ENCODE peak calls at places on chromosomes 12 and 14, in nine cellular contexts. S is lung; I is CD8-positive, alpha-beta T cell; T is thoracic aorta; M is lower lobe of right lung; Y is right lobe of liver; J is psoas muscle; H is H1; E is Peyer's patch. V is an unnamed sample. For H3K36me3, the result is how much of the 10 kb centered on the place peaks cover.

GRCh38 chr12:131466306-131466705 is 244.6 kb upstream of the SFSWAP start:
- DNase-seq in T (no peak), H (no peak), S (no peak), J (no peak), Y (no peak), M (no peak), E (no peak), I (no peak), V (no peak)

GRCh38 chr12:57890191-57891120 is 43.9 kb upstream of the CTDSP2 start:
- DNase-seq in Y (no peak), I (no peak), S (no peak), M (no peak), E (no peak), T (no peak), J (no peak), H (no peak), V (no peak)

GRCh38 chr12:30396576-30396975 is 299.1 kb downstream of the IPO8 start:
- DNase-seq in J (no peak), Y (no peak), M (no peak), H (no peak), S (no peak), E (no peak), I (no peak), T (no peak), V (no peak)

GRCh38 chr14:61812347-61813100 is 50.3 kb downstream of the SNAPC1 start:
- DNase-seq in I (no peak), Y (peak), H (peak), T (no peak), M (no peak), J (peak), E (no peak), S (no peak), V (no peak)

GRCh38 chr12:51415931-51416330 is 8.7 kb upstream of the SLC4A8 start:
- DNase-seq in T (no peak), Y (no peak), S (no peak), H (no peak), I (no peak), J (no peak), E (no peak), M (no peak), V (no peak)

GRCh38 chr14:26859483-26859882 is 261.6 kb upstream of the NOVA1 start:
- DNase-seq in J (no peak), M (no peak), T (no peak), I (no peak), E (no peak), S (no peak), Y (no peak), H (no peak), V (no peak)

GRCh38 chr14:64656986-64657385 is 47.2 kb upstream of the PLEKHG3 start:
- DNase-seq in Y (no peak), S (no peak), H (no peak), J (no peak), M (no peak), I (no peak), T (peak), E (no peak), V (no peak)

GRCh38 chr14:106872619-106873446 is 1346.5 kb downstream of the TMEM121 start:
- DNase-seq in I (peak), T (no peak), M (peak), Y (peak), H (peak), E (peak), S (peak), J (peak), V (peak)

GRCh38 chr12:54298904-54299303 is 1.9 kb downstream of the NFE2 start:
- DNase-seq in E (no peak), M (no peak), I (no peak), J (no peak), T (no peak), H (no peak), Y (no peak), S (no peak), V (no peak)

GRCh38 chr12:100267603-100268281 is 765 bp downstream of the SCYL2 start:
- DNase-seq in H (peak), J (no peak), E (peak), S (peak), I (no peak), M (no peak), T (no peak), Y (no peak), V (no peak)

GRCh38 chr12:41919526-41920305 is 225.0 kb downstream of the GXYLT1 start:
- DNase-seq in J (no peak), T (no peak), I (no peak), E (no peak), S (no peak), M (no peak), Y (no peak), H (no peak), V (no peak)

GRCh38 chr14:71202881-71203280 is 295.6 kb downstream of the PCNX1 start:
- DNase-seq in Y (no peak), S (no peak), M (no peak), H (no peak), I (no peak), J (no peak), T (no peak), E (no peak), V (no peak)

GRCh38 chr14:77290705-77291104 is 19.7 kb upstream of the NGB start:
- DNase-seq in J (no peak), S (no peak), Y (no peak), I (no peak), M (no peak), H (no peak), E (no peak), T (no peak), V (no peak)

GRCh38 chr14:57732886-57733285 is 133.0 kb downstream of the SLC35F4 start:
- DNase-seq in T (no peak), S (no peak), H (no peak), Y (no peak), J (no peak), M (no peak), I (no peak), E (no peak), V (no peak)

GRCh38 chr12:88419794-88420193 is 160.5 kb downstream of the KITLG start:
- DNase-seq in M (no peak), H (no peak), Y (no peak), E (no peak), I (no peak), J (no peak), T (no peak), S (no peak), V (no peak)

GRCh38 chr14:81562818-81563217 is 29.2 kb upstream of the SEL1L start:
- DNase-seq in H (no peak), E (no peak), M (no peak), I (no peak), J (no peak), Y (no peak), S (no peak), T (no peak), V (no peak)

GRCh38 chr14:98705826-98706225 is 566.2 kb downstream of the BCL11B start:
- DNase-seq in T (no peak), I (no peak), E (no peak), J (no peak), S (no peak), M (no peak), Y (no peak), H (no peak), V (no peak)

GRCh38 chr14:63045612-63046320 is 508 bp upstream of the KCNH5 start:
- DNase-seq in M (peak), T (no peak), H (peak), I (no peak), Y (no peak), S (no peak), J (peak), E (no peak), V (no peak)

GRCh38 chr14:23569443-23570151 is 2.0 kb upstream of the AP1G2 start:
- DNase-seq in E (no peak), Y (no peak), H (no peak), M (no peak), T (no peak), S (no peak), J (no peak), I (no peak), V (peak)

GRCh38 chr12:1131811-1132224 is 140.8 kb downstream of the ERC1 start:
- DNase-seq in H (no peak), S (no peak), M (no peak), J (no peak), T (no peak), Y (peak), E (no peak), I (no peak), V (no peak)

GRCh38 chr12:48694038-48694437 is 12.0 kb upstream of the KANSL2 start:
- DNase-seq in J (no peak), M (no peak), E (no peak), H (no peak), S (no peak), T (no peak), Y (no peak), I (no peak), V (no peak)

GRCh38 chr12:70627677-70628076 is 9.6 kb downstream of the PTPRB start:
- DNase-seq in J (no peak), H (no peak), I (no peak), E (no peak), T (no peak), Y (no peak), M (no peak), S (no peak), V (no peak)

GRCh38 chr14:76806446-76806845 is 6.2 kb downstream of the ANGEL1 start:
- DNase-seq in E (no peak), I (no peak), T (no peak), S (no peak), Y (no peak), J (no peak), H (no peak), M (no peak), V (no peak)

GRCh38 chr14:49617846-49618519 is 2.4 kb downstream of the RPL36AL start:
- DNase-seq in H (no peak), S (peak), Y (no peak), E (no peak), I (no peak), M (no peak), J (no peak), T (no peak), V (no peak)

GRCh38 chr12:67222302-67222701 is 46.9 kb upstream of the CAND1 start:
- DNase-seq in I (no peak), H (no peak), E (no peak), T (no peak), J (no peak), S (no peak), M (no peak), Y (no peak), V (peak)

GRCh38 chr12:78703820-78704525 is 160.6 kb upstream of the SYT1 start:
- DNase-seq in T (no peak), S (no peak), M (no peak), H (no peak), J (no peak), E (no peak), Y (no peak), I (no peak), V (no peak)

GRCh38 chr12:91413591-91413990 is 231.0 kb upstream of the DCN start:
- DNase-seq in I (no peak), T (no peak), M (no peak), J (no peak), E (no peak), S (no peak), H (no peak), Y (no peak), V (no peak)

GRCh38 chr12:41557081-41557480 is 369.0 kb downstream of the PDZRN4 start:
- DNase-seq in E (no peak), J (no peak), Y (no peak), S (no peak), H (no peak), T (no peak), I (no peak), M (no peak), V (no peak)

GRCh38 chr14:85528882-85529585 is 910 bp upstream of the FLRT2 start:
- DNase-seq in I (no peak), J (no peak), T (no peak), Y (no peak), H (no peak), M (peak), S (no peak), E (no peak), V (no peak)

GRCh38 chr12:4809013-4809448 is 88.8 kb downstream of the GALNT8 start:
- DNase-seq in J (peak), Y (no peak), E (no peak), S (no peak), I (no peak), T (no peak), H (peak), M (no peak), V (no peak)

GRCh38 chr12:13220848-13221247 is 24.3 kb downstream of the EMP1 start:
- DNase-seq in I (no peak), H (no peak), J (no peak), M (no peak), T (no peak), Y (no peak), S (no peak), E (no peak), V (no peak)

GRCh38 chr14:69354383-69355154 is 43.5 kb downstream of the ERH start:
- DNase-seq in M (no peak), E (peak), H (no peak), J (no peak), I (no peak), S (no peak), T (no peak), Y (peak), V (no peak)

GRCh38 chr12:118359541-118359915 is 13.2 kb downstream of the TAOK3 start:
- DNase-seq in J (no peak), M (no peak), H (no peak), S (no peak), I (no peak), Y (no peak), E (peak), T (no peak), V (no peak)

GRCh38 chr12:22282283-22282682 is 52.2 kb downstream of the ST8SIA1 start:
- DNase-seq in H (no peak), I (no peak), J (no peak), Y (no peak), S (no peak), M (no peak), E (no peak), T (no peak), V (no peak)

GRCh38 chr14:74014299-74014698 is 4.8 kb downstream of the ENTPD5 start:
- DNase-seq in I (no peak), T (no peak), E (no peak), Y (peak), H (no peak), S (no peak), M (no peak), J (no peak), V (peak)
- TF ChIP-seq CTCF in I (no peak), T (no peak), E (no peak), Y (no peak), H (no peak), S (no peak), M (no peak), J (no peak), V (no peak)

GRCh38 chr12:96266238-96266637 is 72.1 kb downstream of the ELK3 start:
- DNase-seq in E (no peak), Y (no peak), H (no peak), S (no peak), J (no peak), I (no peak), T (no peak), M (no peak), V (no peak)
- H3K36me3 ChIP-seq in E (under half), Y (under half), H (under half), S (under half), J (under half), I (under half), T (under half), M (half or more), V (under half)

GRCh38 chr12:121388421-121388981 is 11.4 kb upstream of the RNF34 start:
- DNase-seq in S (no peak), E (no peak), M (no peak), H (no peak), I (no peak), T (no peak), J (no peak), Y (no peak), V (no peak)

GRCh38 chr12:121392325-121392716 is 7.6 kb upstream of the RNF34 start:
- DNase-seq in Y (no peak), M (no peak), H (no peak), E (no peak), S (no peak), T (no peak), J (no peak), I (no peak), V (no peak)

GRCh38 chr12:121397521-121397920 is 2.4 kb upstream of the RNF34 start:
- DNase-seq in H (no peak), Y (no peak), J (no peak), M (no peak), T (no peak), S (no peak), I (no peak), E (no peak), V (no peak)

GRCh38 chr12:121390856-121391255 is 9.1 kb upstream of the RNF34 start:
- DNase-seq in E (no peak), M (no peak), J (no peak), H (no peak), S (no peak), I (no peak), T (no peak), Y (no peak), V (no peak)

DNA sequence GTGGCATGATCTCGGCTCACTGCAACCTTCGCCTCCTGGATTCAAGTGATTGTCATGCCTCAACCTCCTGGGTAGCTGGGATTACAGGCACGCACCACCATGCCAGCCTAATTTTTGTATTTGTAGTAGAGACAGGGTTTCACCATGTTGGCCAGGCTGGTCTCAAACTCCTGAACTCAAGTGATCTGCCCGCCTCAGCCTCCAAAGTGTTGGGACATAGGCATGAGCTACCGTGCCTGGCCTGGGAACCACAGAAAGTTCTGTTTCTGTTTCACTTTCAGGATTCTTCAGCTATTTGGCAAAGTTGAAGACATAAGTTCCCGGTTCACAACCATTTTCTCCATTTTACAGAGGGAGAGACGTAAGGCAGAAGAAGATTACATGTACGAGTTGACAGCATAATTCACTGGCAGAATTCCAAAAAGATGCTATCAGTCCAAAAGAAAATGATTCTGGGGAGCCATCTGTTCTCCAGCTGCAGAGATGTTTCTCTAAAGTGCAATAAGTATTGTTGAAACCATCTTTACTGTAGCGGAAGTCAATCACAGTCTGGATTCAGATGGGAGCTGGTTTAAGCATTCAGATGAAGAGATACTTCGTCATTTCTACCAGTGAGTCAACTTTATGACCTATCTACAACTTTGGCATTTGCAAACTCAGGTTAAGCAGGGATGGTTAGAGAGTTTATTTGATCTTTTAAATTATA is 8.1 kb upstream of the RNF34 start:
- DNase-seq in J (no peak), Y (no peak), M (peak), T (no peak), H (no peak), E (peak), S (no peak), I (no peak), V (no peak)
- H3K4me3 ChIP-seq in J (peak), Y (no peak), M (peak), T (peak), H (no peak), E (peak), S (no peak), I (no peak), V (no peak)

GRCh38 chr14:22226381-22226780 is 362.6 kb downstream of the DAD1 start:
- DNase-seq in H (no peak), S (no peak), T (no peak), Y (no peak), M (peak), E (peak), I (peak), J (no peak), V (peak)
- TF ChIP-seq CTCF in H (peak), S (no peak), T (no peak), Y (no peak), M (peak), E (no peak), I (no peak), J (no peak), V (peak)

GRCh38 chr12:56351325-56351724 is 8.6 kb downstream of the STAT2 start:
- DNase-seq in T (no peak), Y (no peak), S (no peak), J (no peak), H (no peak), M (no peak), E (no peak), I (no peak), V (no peak)

GRCh38 chr12:56350662-56351061 is 9.2 kb downstream of the STAT2 start:
- DNase-seq in T (no peak), H (no peak), S (no peak), E (no peak), Y (no peak), I (no peak), J (no peak), M (no peak), V (no peak)

GRCh38 chr12:56346663-56347062 is 8.0 kb downstream of the IL23A start:
- DNase-seq in H (peak), T (no peak), J (no peak), S (no peak), M (no peak), E (no peak), Y (no peak), I (no peak), V (no peak)

DNA sequence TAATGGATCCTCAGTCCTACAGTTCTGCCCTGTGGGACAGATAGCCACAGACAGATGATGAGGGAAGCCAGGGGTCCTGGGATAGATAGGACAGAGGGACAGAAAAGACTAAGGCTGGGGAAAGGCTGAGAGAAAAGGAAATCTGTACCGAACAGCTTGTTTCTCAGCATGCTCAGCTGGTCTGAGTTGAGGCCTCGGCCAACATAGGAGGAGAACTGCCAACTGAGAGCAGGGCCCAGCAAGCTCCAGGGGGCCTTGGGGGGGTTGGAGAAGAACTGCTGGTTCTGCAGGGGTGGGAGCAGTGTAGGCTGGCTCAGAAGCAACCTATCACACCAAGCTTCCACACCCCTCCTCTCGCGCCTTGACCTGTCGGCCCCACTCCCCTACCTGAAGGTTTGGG is 10.1 kb downstream of the IL23A start:
- DNase-seq in M (no peak), H (no peak), J (no peak), I (no peak), T (no peak), Y (no peak), E (no peak), S (no peak), V (no peak)
- H3K36me3 ChIP-seq in M (half or more), H (under half), J (half or more), I (half or more), T (half or more), Y (half or more), E (under half), S (under half), V (under half)

GRCh38 chr12:108865169-108865568 is 7.8 kb upstream of the SSH1 start:
- DNase-seq in S (no peak), H (no peak), Y (no peak), J (no peak), T (no peak), E (no peak), I (no peak), M (no peak), V (no peak)
- H3K4me3 ChIP-seq in S (no peak), H (no peak), Y (no peak), J (no peak), T (no peak), E (no peak), I (no peak), M (no peak), V (no peak)

V was measured in Caco-2.